ENCODE peak calls at places on chromosomes 13 and 19, in eight cellular contexts. One of them, this sample, is unnamed.

GRCh38 chr19:32322541-32322940 is 22.9 kb upstream of the ZNF507 start:
- DNase-seq in stimulated activated CD8-positive, alpha-beta memory T cell treated with anti-CD3 and anti-CD28 coated beads, Interleukin-2, amount 100 ng/mL, for 1 hour: no peak
- DNase-seq in stimulated activated CD4-positive, alpha-beta T cell treated with anti-CD3 and anti-CD28 coated beads, Interleukin-15, amount 100 ng/mL, for 1 hour: no peak
- DNase-seq in ACHN: no peak
- DNase-seq in activated CD8-positive, alpha-beta memory T cell treated with anti-CD3 and anti-CD28 coated beads, Interleukin-2, amount 10 ng/mL, durations not matched to agents 7 days and 5 days: no peak
- DNase-seq in brain pericyte: no peak
- DNase-seq in lung: no peak
- DNase-seq in SK-MEL-5: no peak
- DNase-seq in this sample: no peak

GRCh38 chr19:45901432-45901903 is 945 bp downstream of the MYPOP start:
- DNase-seq in stimulated activated CD4-positive, alpha-beta T cell treated with anti-CD3 and anti-CD28 coated beads, Interleukin-15, amount 100 ng/mL, for 1 hour: no peak
- DNase-seq in lung: no peak
- DNase-seq in ACHN: no peak
- DNase-seq in SK-MEL-5: no peak
- DNase-seq in brain pericyte: no peak
- DNase-seq in activated CD8-positive, alpha-beta memory T cell treated with anti-CD3 and anti-CD28 coated beads, Interleukin-2, amount 10 ng/mL, durations not matched to agents 7 days and 5 days: peak
- DNase-seq in stimulated activated CD8-positive, alpha-beta memory T cell treated with anti-CD3 and anti-CD28 coated beads, Interleukin-2, amount 100 ng/mL, for 1 hour: no peak
- DNase-seq in this sample: no peak

GRCh38 chr19:952680-953500 is 27.1 kb downstream of the ARID3A start:
- DNase-seq in brain pericyte: no peak
- DNase-seq in stimulated activated CD8-positive, alpha-beta memory T cell treated with anti-CD3 and anti-CD28 coated beads, Interleukin-2, amount 100 ng/mL, for 1 hour: no peak
- DNase-seq in stimulated activated CD4-positive, alpha-beta T cell treated with anti-CD3 and anti-CD28 coated beads, Interleukin-15, amount 100 ng/mL, for 1 hour: no peak
- DNase-seq in ACHN: no peak
- DNase-seq in lung: no peak
- DNase-seq in activated CD8-positive, alpha-beta memory T cell treated with anti-CD3 and anti-CD28 coated beads, Interleukin-2, amount 10 ng/mL, durations not matched to agents 7 days and 5 days: no peak
- DNase-seq in SK-MEL-5: no peak
- DNase-seq in this sample: no peak

GRCh38 chr13:52950436-52950960 is 78.1 kb upstream of the OLFM4 start:
- DNase-seq in SK-MEL-5: no peak
- DNase-seq in activated CD8-positive, alpha-beta memory T cell treated with anti-CD3 and anti-CD28 coated beads, Interleukin-2, amount 10 ng/mL, durations not matched to agents 7 days and 5 days: no peak
- DNase-seq in lung: no peak
- DNase-seq in brain pericyte: no peak
- DNase-seq in ACHN: no peak
- DNase-seq in stimulated activated CD8-positive, alpha-beta memory T cell treated with anti-CD3 and anti-CD28 coated beads, Interleukin-2, amount 100 ng/mL, for 1 hour: no peak
- DNase-seq in stimulated activated CD4-positive, alpha-beta T cell treated with anti-CD3 and anti-CD28 coated beads, Interleukin-15, amount 100 ng/mL, for 1 hour: no peak
- DNase-seq in this sample: no peak

GRCh38 chr19:18477974-18478373 is 40.0 kb upstream of the ISYNA1 start:
- DNase-seq in ACHN: no peak
- DNase-seq in lung: no peak
- DNase-seq in stimulated activated CD8-positive, alpha-beta memory T cell treated with anti-CD3 and anti-CD28 coated beads, Interleukin-2, amount 100 ng/mL, for 1 hour: no peak
- DNase-seq in brain pericyte: no peak
- DNase-seq in SK-MEL-5: no peak
- DNase-seq in activated CD8-positive, alpha-beta memory T cell treated with anti-CD3 and anti-CD28 coated beads, Interleukin-2, amount 10 ng/mL, durations not matched to agents 7 days and 5 days: no peak
- DNase-seq in stimulated activated CD4-positive, alpha-beta T cell treated with anti-CD3 and anti-CD28 coated beads, Interleukin-15, amount 100 ng/mL, for 1 hour: no peak
- DNase-seq in this sample: no peak

GRCh38 chr13:112132142-112132541 is 65.2 kb downstream of the SOX1 start:
- DNase-seq in lung: no peak
- DNase-seq in brain pericyte: no peak
- DNase-seq in SK-MEL-5: no peak
- DNase-seq in ACHN: no peak
- DNase-seq in stimulated activated CD8-positive, alpha-beta memory T cell treated with anti-CD3 and anti-CD28 coated beads, Interleukin-2, amount 100 ng/mL, for 1 hour: no peak
- DNase-seq in activated CD8-positive, alpha-beta memory T cell treated with anti-CD3 and anti-CD28 coated beads, Interleukin-2, amount 10 ng/mL, durations not matched to agents 7 days and 5 days: no peak
- DNase-seq in stimulated activated CD4-positive, alpha-beta T cell treated with anti-CD3 and anti-CD28 coated beads, Interleukin-15, amount 100 ng/mL, for 1 hour: no peak
- DNase-seq in this sample: no peak

GRCh38 chr19:35348909-35349611 is 1.4 kb downstream of the FFAR1 start:
- DNase-seq in stimulated activated CD4-positive, alpha-beta T cell treated with anti-CD3 and anti-CD28 coated beads, Interleukin-15, amount 100 ng/mL, for 1 hour: no peak
- DNase-seq in stimulated activated CD8-positive, alpha-beta memory T cell treated with anti-CD3 and anti-CD28 coated beads, Interleukin-2, amount 100 ng/mL, for 1 hour: no peak
- DNase-seq in activated CD8-positive, alpha-beta memory T cell treated with anti-CD3 and anti-CD28 coated beads, Interleukin-2, amount 10 ng/mL, durations not matched to agents 7 days and 5 days: peak
- DNase-seq in ACHN: no peak
- DNase-seq in SK-MEL-5: peak
- DNase-seq in brain pericyte: no peak
- DNase-seq in lung: no peak
- DNase-seq in this sample: no peak

GRCh38 chr13:50654341-50654740 is 189.2 kb downstream of the DLEU7 start:
- DNase-seq in stimulated activated CD8-positive, alpha-beta memory T cell treated with anti-CD3 and anti-CD28 coated beads, Interleukin-2, amount 100 ng/mL, for 1 hour: no peak
- DNase-seq in ACHN: no peak
- DNase-seq in brain pericyte: no peak
- DNase-seq in lung: no peak
- DNase-seq in SK-MEL-5: no peak
- DNase-seq in stimulated activated CD4-positive, alpha-beta T cell treated with anti-CD3 and anti-CD28 coated beads, Interleukin-15, amount 100 ng/mL, for 1 hour: no peak
- DNase-seq in activated CD8-positive, alpha-beta memory T cell treated with anti-CD3 and anti-CD28 coated beads, Interleukin-2, amount 10 ng/mL, durations not matched to agents 7 days and 5 days: no peak
- DNase-seq in this sample: no peak

GRCh38 chr13:112887151-112887550 is 81.9 kb upstream of the MCF2L start:
- DNase-seq in ACHN: no peak
- DNase-seq in lung: no peak
- DNase-seq in stimulated activated CD8-positive, alpha-beta memory T cell treated with anti-CD3 and anti-CD28 coated beads, Interleukin-2, amount 100 ng/mL, for 1 hour: no peak
- DNase-seq in activated CD8-positive, alpha-beta memory T cell treated with anti-CD3 and anti-CD28 coated beads, Interleukin-2, amount 10 ng/mL, durations not matched to agents 7 days and 5 days: no peak
- DNase-seq in SK-MEL-5: no peak
- DNase-seq in stimulated activated CD4-positive, alpha-beta T cell treated with anti-CD3 and anti-CD28 coated beads, Interleukin-15, amount 100 ng/mL, for 1 hour: no peak
- DNase-seq in brain pericyte: no peak
- DNase-seq in this sample: no peak

GRCh38 chr19:31439270-31439573 is 90.0 kb upstream of the TSHZ3 start:
- DNase-seq in lung: no peak
- DNase-seq in ACHN: no peak
- DNase-seq in brain pericyte: no peak
- DNase-seq in activated CD8-positive, alpha-beta memory T cell treated with anti-CD3 and anti-CD28 coated beads, Interleukin-2, amount 10 ng/mL, durations not matched to agents 7 days and 5 days: no peak
- DNase-seq in stimulated activated CD4-positive, alpha-beta T cell treated with anti-CD3 and anti-CD28 coated beads, Interleukin-15, amount 100 ng/mL, for 1 hour: no peak
- DNase-seq in SK-MEL-5: no peak
- DNase-seq in stimulated activated CD8-positive, alpha-beta memory T cell treated with anti-CD3 and anti-CD28 coated beads, Interleukin-2, amount 100 ng/mL, for 1 hour: no peak
- DNase-seq in this sample: no peak

GRCh38 chr19:49954092-49954825 is 6.7 kb downstream of the SIGLEC11 start:
- DNase-seq in activated CD8-positive, alpha-beta memory T cell treated with anti-CD3 and anti-CD28 coated beads, Interleukin-2, amount 10 ng/mL, durations not matched to agents 7 days and 5 days: no peak
- DNase-seq in lung: no peak
- DNase-seq in brain pericyte: no peak
- DNase-seq in stimulated activated CD8-positive, alpha-beta memory T cell treated with anti-CD3 and anti-CD28 coated beads, Interleukin-2, amount 100 ng/mL, for 1 hour: no peak
- DNase-seq in ACHN: no peak
- DNase-seq in stimulated activated CD4-positive, alpha-beta T cell treated with anti-CD3 and anti-CD28 coated beads, Interleukin-15, amount 100 ng/mL, for 1 hour: no peak
- DNase-seq in SK-MEL-5: no peak
- DNase-seq in this sample: no peak

GRCh38 chr13:76795701-76796695 is 90.2 kb downstream of the KCTD12 start:
- DNase-seq in lung: no peak
- DNase-seq in ACHN: no peak
- DNase-seq in SK-MEL-5: no peak
- DNase-seq in stimulated activated CD4-positive, alpha-beta T cell treated with anti-CD3 and anti-CD28 coated beads, Interleukin-15, amount 100 ng/mL, for 1 hour: no peak
- DNase-seq in activated CD8-positive, alpha-beta memory T cell treated with anti-CD3 and anti-CD28 coated beads, Interleukin-2, amount 10 ng/mL, durations not matched to agents 7 days and 5 days: no peak
- DNase-seq in stimulated activated CD8-positive, alpha-beta memory T cell treated with anti-CD3 and anti-CD28 coated beads, Interleukin-2, amount 100 ng/mL, for 1 hour: no peak
- DNase-seq in brain pericyte: no peak
- DNase-seq in this sample: no peak

GRCh38 chr19:7602240-7602934 is 6.7 kb downstream of the CAMSAP3 start:
- DNase-seq in ACHN: no peak
- DNase-seq in brain pericyte: no peak
- DNase-seq in lung: peak
- DNase-seq in activated CD8-positive, alpha-beta memory T cell treated with anti-CD3 and anti-CD28 coated beads, Interleukin-2, amount 10 ng/mL, durations not matched to agents 7 days and 5 days: no peak
- DNase-seq in SK-MEL-5: no peak
- DNase-seq in stimulated activated CD4-positive, alpha-beta T cell treated with anti-CD3 and anti-CD28 coated beads, Interleukin-15, amount 100 ng/mL, for 1 hour: no peak
- DNase-seq in stimulated activated CD8-positive, alpha-beta memory T cell treated with anti-CD3 and anti-CD28 coated beads, Interleukin-2, amount 100 ng/mL, for 1 hour: no peak
- DNase-seq in this sample: no peak

GRCh38 chr13:99178636-99179035 is 22.0 kb upstream of the UBAC2 start:
- DNase-seq in ACHN: no peak
- DNase-seq in activated CD8-positive, alpha-beta memory T cell treated with anti-CD3 and anti-CD28 coated beads, Interleukin-2, amount 10 ng/mL, durations not matched to agents 7 days and 5 days: peak
- DNase-seq in stimulated activated CD4-positive, alpha-beta T cell treated with anti-CD3 and anti-CD28 coated beads, Interleukin-15, amount 100 ng/mL, for 1 hour: no peak
- DNase-seq in SK-MEL-5: no peak
- DNase-seq in stimulated activated CD8-positive, alpha-beta memory T cell treated with anti-CD3 and anti-CD28 coated beads, Interleukin-2, amount 100 ng/mL, for 1 hour: no peak
- DNase-seq in brain pericyte: no peak
- DNase-seq in lung: no peak
- DNase-seq in this sample: no peak

GRCh38 chr13:67438465-67438864 is 208.3 kb upstream of the PCDH9 start:
- DNase-seq in lung: no peak
- DNase-seq in SK-MEL-5: peak
- DNase-seq in ACHN: no peak
- DNase-seq in stimulated activated CD8-positive, alpha-beta memory T cell treated with anti-CD3 and anti-CD28 coated beads, Interleukin-2, amount 100 ng/mL, for 1 hour: no peak
- DNase-seq in activated CD8-positive, alpha-beta memory T cell treated with anti-CD3 and anti-CD28 coated beads, Interleukin-2, amount 10 ng/mL, durations not matched to agents 7 days and 5 days: no peak
- DNase-seq in stimulated activated CD4-positive, alpha-beta T cell treated with anti-CD3 and anti-CD28 coated beads, Interleukin-15, amount 100 ng/mL, for 1 hour: no peak
- DNase-seq in brain pericyte: no peak
- DNase-seq in this sample: no peak

GRCh38 chr19:40640744-40641143 is 39.6 kb downstream of the LTBP4 start:
- DNase-seq in activated CD8-positive, alpha-beta memory T cell treated with anti-CD3 and anti-CD28 coated beads, Interleukin-2, amount 10 ng/mL, durations not matched to agents 7 days and 5 days: no peak
- DNase-seq in stimulated activated CD8-positive, alpha-beta memory T cell treated with anti-CD3 and anti-CD28 coated beads, Interleukin-2, amount 100 ng/mL, for 1 hour: no peak
- DNase-seq in SK-MEL-5: no peak
- DNase-seq in brain pericyte: no peak
- DNase-seq in lung: no peak
- DNase-seq in stimulated activated CD4-positive, alpha-beta T cell treated with anti-CD3 and anti-CD28 coated beads, Interleukin-15, amount 100 ng/mL, for 1 hour: no peak
- DNase-seq in ACHN: no peak
- DNase-seq in this sample: no peak

GRCh38 chr13:112531263-112531794 is 56.6 kb downstream of the TUBGCP3 start:
- DNase-seq in lung: no peak
- DNase-seq in stimulated activated CD4-positive, alpha-beta T cell treated with anti-CD3 and anti-CD28 coated beads, Interleukin-15, amount 100 ng/mL, for 1 hour: no peak
- DNase-seq in brain pericyte: no peak
- DNase-seq in stimulated activated CD8-positive, alpha-beta memory T cell treated with anti-CD3 and anti-CD28 coated beads, Interleukin-2, amount 100 ng/mL, for 1 hour: no peak
- DNase-seq in ACHN: no peak
- DNase-seq in SK-MEL-5: no peak
- DNase-seq in activated CD8-positive, alpha-beta memory T cell treated with anti-CD3 and anti-CD28 coated beads, Interleukin-2, amount 10 ng/mL, durations not matched to agents 7 days and 5 days: no peak
- DNase-seq in this sample: peak

GRCh38 chr13:80196756-80197155 is 144.2 kb downstream of the SPRY2 start:
- DNase-seq in lung: no peak
- DNase-seq in activated CD8-positive, alpha-beta memory T cell treated with anti-CD3 and anti-CD28 coated beads, Interleukin-2, amount 10 ng/mL, durations not matched to agents 7 days and 5 days: no peak
- DNase-seq in stimulated activated CD8-positive, alpha-beta memory T cell treated with anti-CD3 and anti-CD28 coated beads, Interleukin-2, amount 100 ng/mL, for 1 hour: no peak
- DNase-seq in brain pericyte: no peak
- DNase-seq in stimulated activated CD4-positive, alpha-beta T cell treated with anti-CD3 and anti-CD28 coated beads, Interleukin-15, amount 100 ng/mL, for 1 hour: no peak
- DNase-seq in ACHN: no peak
- DNase-seq in SK-MEL-5: no peak
- DNase-seq in this sample: no peak

GRCh38 chr19:1251503-1252220 is 3.3 kb downstream of the MIDN start:
- DNase-seq in activated CD8-positive, alpha-beta memory T cell treated with anti-CD3 and anti-CD28 coated beads, Interleukin-2, amount 10 ng/mL, durations not matched to agents 7 days and 5 days: peak
- DNase-seq in brain pericyte: no peak
- DNase-seq in ACHN: no peak
- DNase-seq in stimulated activated CD8-positive, alpha-beta memory T cell treated with anti-CD3 and anti-CD28 coated beads, Interleukin-2, amount 100 ng/mL, for 1 hour: no peak
- DNase-seq in SK-MEL-5: peak
- DNase-seq in stimulated activated CD4-positive, alpha-beta T cell treated with anti-CD3 and anti-CD28 coated beads, Interleukin-15, amount 100 ng/mL, for 1 hour: no peak
- DNase-seq in lung: peak
- DNase-seq in this sample: no peak

GRCh38 chr13:110648155-110648819 is 32.9 kb downstream of the NAXD start:
- DNase-seq in stimulated activated CD4-positive, alpha-beta T cell treated with anti-CD3 and anti-CD28 coated beads, Interleukin-15, amount 100 ng/mL, for 1 hour: no peak
- DNase-seq in activated CD8-positive, alpha-beta memory T cell treated with anti-CD3 and anti-CD28 coated beads, Interleukin-2, amount 10 ng/mL, durations not matched to agents 7 days and 5 days: no peak
- DNase-seq in stimulated activated CD8-positive, alpha-beta memory T cell treated with anti-CD3 and anti-CD28 coated beads, Interleukin-2, amount 100 ng/mL, for 1 hour: no peak
- DNase-seq in lung: no peak
- DNase-seq in SK-MEL-5: no peak
- DNase-seq in brain pericyte: no peak
- DNase-seq in ACHN: no peak
- DNase-seq in this sample: no peak

GRCh38 chr13:53045110-53045509 is 16.5 kb downstream of the OLFM4 start:
- DNase-seq in SK-MEL-5: no peak
- DNase-seq in ACHN: no peak
- DNase-seq in lung: no peak
- DNase-seq in stimulated activated CD8-positive, alpha-beta memory T cell treated with anti-CD3 and anti-CD28 coated beads, Interleukin-2, amount 100 ng/mL, for 1 hour: no peak
- DNase-seq in stimulated activated CD4-positive, alpha-beta T cell treated with anti-CD3 and anti-CD28 coated beads, Interleukin-15, amount 100 ng/mL, for 1 hour: no peak
- DNase-seq in activated CD8-positive, alpha-beta memory T cell treated with anti-CD3 and anti-CD28 coated beads, Interleukin-2, amount 10 ng/mL, durations not matched to agents 7 days and 5 days: no peak
- DNase-seq in brain pericyte: no peak
- DNase-seq in this sample: no peak

GRCh38 chr13:104460553-104460952 is 1394.3 kb upstream of the SLC10A2 start:
- DNase-seq in stimulated activated CD8-positive, alpha-beta memory T cell treated with anti-CD3 and anti-CD28 coated beads, Interleukin-2, amount 100 ng/mL, for 1 hour: no peak
- DNase-seq in brain pericyte: no peak
- DNase-seq in activated CD8-positive, alpha-beta memory T cell treated with anti-CD3 and anti-CD28 coated beads, Interleukin-2, amount 10 ng/mL, durations not matched to agents 7 days and 5 days: no peak
- DNase-seq in SK-MEL-5: no peak
- DNase-seq in stimulated activated CD4-positive, alpha-beta T cell treated with anti-CD3 and anti-CD28 coated beads, Interleukin-15, amount 100 ng/mL, for 1 hour: no peak
- DNase-seq in lung: no peak
- DNase-seq in ACHN: no peak
- DNase-seq in this sample: no peak

GRCh38 chr13:88887045-88887662 is 1216.0 kb downstream of the SLITRK5 start:
- DNase-seq in ACHN: no peak
- DNase-seq in stimulated activated CD4-positive, alpha-beta T cell treated with anti-CD3 and anti-CD28 coated beads, Interleukin-15, amount 100 ng/mL, for 1 hour: no peak
- DNase-seq in SK-MEL-5: peak
- DNase-seq in activated CD8-positive, alpha-beta memory T cell treated with anti-CD3 and anti-CD28 coated beads, Interleukin-2, amount 10 ng/mL, durations not matched to agents 7 days and 5 days: no peak
- DNase-seq in stimulated activated CD8-positive, alpha-beta memory T cell treated with anti-CD3 and anti-CD28 coated beads, Interleukin-2, amount 100 ng/mL, for 1 hour: no peak
- DNase-seq in brain pericyte: no peak
- DNase-seq in lung: no peak
- DNase-seq in this sample: no peak

GRCh38 chr13:26558074-26558805 is 757 bp downstream of the WASF3 start:
- DNase-seq in ACHN: no peak
- DNase-seq in activated CD8-positive, alpha-beta memory T cell treated with anti-CD3 and anti-CD28 coated beads, Interleukin-2, amount 10 ng/mL, durations not matched to agents 7 days and 5 days: no peak
- DNase-seq in stimulated activated CD8-positive, alpha-beta memory T cell treated with anti-CD3 and anti-CD28 coated beads, Interleukin-2, amount 100 ng/mL, for 1 hour: no peak
- DNase-seq in stimulated activated CD4-positive, alpha-beta T cell treated with anti-CD3 and anti-CD28 coated beads, Interleukin-15, amount 100 ng/mL, for 1 hour: no peak
- DNase-seq in SK-MEL-5: peak
- DNase-seq in brain pericyte: no peak
- DNase-seq in lung: no peak
- DNase-seq in this sample: no peak

GRCh38 chr13:24217601-24218281 is 57.2 kb downstream of the SPATA13 start:
- DNase-seq in SK-MEL-5: peak
- DNase-seq in activated CD8-positive, alpha-beta memory T cell treated with anti-CD3 and anti-CD28 coated beads, Interleukin-2, amount 10 ng/mL, durations not matched to agents 7 days and 5 days: peak
- DNase-seq in ACHN: no peak
- DNase-seq in stimulated activated CD4-positive, alpha-beta T cell treated with anti-CD3 and anti-CD28 coated beads, Interleukin-15, amount 100 ng/mL, for 1 hour: no peak
- DNase-seq in stimulated activated CD8-positive, alpha-beta memory T cell treated with anti-CD3 and anti-CD28 coated beads, Interleukin-2, amount 100 ng/mL, for 1 hour: no peak
- DNase-seq in brain pericyte: no peak
- DNase-seq in lung: no peak
- DNase-seq in this sample: peak

GRCh38 chr13:44212633-44213387 is 160.8 kb upstream of the SERP2 start:
- DNase-seq in brain pericyte: no peak
- DNase-seq in stimulated activated CD8-positive, alpha-beta memory T cell treated with anti-CD3 and anti-CD28 coated beads, Interleukin-2, amount 100 ng/mL, for 1 hour: no peak
- DNase-seq in activated CD8-positive, alpha-beta memory T cell treated with anti-CD3 and anti-CD28 coated beads, Interleukin-2, amount 10 ng/mL, durations not matched to agents 7 days and 5 days: no peak
- DNase-seq in stimulated activated CD4-positive, alpha-beta T cell treated with anti-CD3 and anti-CD28 coated beads, Interleukin-15, amount 100 ng/mL, for 1 hour: no peak
- DNase-seq in lung: no peak
- DNase-seq in SK-MEL-5: no peak
- DNase-seq in ACHN: no peak
- DNase-seq in this sample: no peak

GRCh38 chr13:75222031-75222430 is 259.9 kb downstream of the TBC1D4 start:
- DNase-seq in lung: no peak
- DNase-seq in ACHN: no peak
- DNase-seq in brain pericyte: no peak
- DNase-seq in SK-MEL-5: no peak
- DNase-seq in activated CD8-positive, alpha-beta memory T cell treated with anti-CD3 and anti-CD28 coated beads, Interleukin-2, amount 10 ng/mL, durations not matched to agents 7 days and 5 days: no peak
- DNase-seq in stimulated activated CD4-positive, alpha-beta T cell treated with anti-CD3 and anti-CD28 coated beads, Interleukin-15, amount 100 ng/mL, for 1 hour: no peak
- DNase-seq in stimulated activated CD8-positive, alpha-beta memory T cell treated with anti-CD3 and anti-CD28 coated beads, Interleukin-2, amount 100 ng/mL, for 1 hour: no peak
- DNase-seq in this sample: no peak

This sample was measured in foreskin melanocyte.